ENCODE peak calls at places on chromosomes 7 and 10, in seven cellular contexts. A, J, S, E, W, T and G are unnamed samples.

GRCh38 chr10:97590748-97591139 is 1.2 kb downstream of the C10orf62 start:
- DNase-seq in A (no peak), J (no peak), S (no peak), E (no peak), W (no peak), T (peak), G (no peak)

GRCh38 chr7:6228865-6229264 is 43.6 kb downstream of the CYTH3 start:
- DNase-seq in A (no peak), J (peak), S (no peak), E (peak), W (no peak), T (no peak), G (no peak)

GRCh38 chr10:70528726-70529362 is 50.3 kb downstream of the PALD1 start:
- DNase-seq in A (peak), J (peak), S (no peak), E (peak), W (no peak), T (no peak), G (peak)

GRCh38 chr7:96182424-96183158 is 139.3 kb downstream of the SLC25A13 start:
- DNase-seq in A (no peak), J (no peak), S (no peak), E (no peak), W (no peak), T (no peak), G (no peak)

GRCh38 chr10:48655426-48656240 is 29.0 kb upstream of the WDFY4 start:
- DNase-seq in A (no peak), J (peak), S (peak), E (peak), W (peak), T (peak), G (peak)

GRCh38 chr7:84091318-84091717 is 103.3 kb downstream of the SEMA3A start:
- DNase-seq in A (no peak), J (no peak), S (no peak), E (no peak), W (no peak), T (no peak), G (no peak)

GRCh38 chr7:130649004-130649790 is 19.4 kb downstream of the COPG2 start:
- DNase-seq in A (no peak), J (peak), S (no peak), E (peak), W (no peak), T (no peak), G (no peak)

GRCh38 chr7:132742152-132742551 is 165.9 kb upstream of the PLXNA4 start:
- DNase-seq in A (no peak), J (peak), S (peak), E (peak), W (no peak), T (no peak), G (peak)

GRCh38 chr7:149832332-149833041 is 5.7 kb upstream of the ZNF862 start:
- DNase-seq in A (no peak), J (no peak), S (no peak), E (no peak), W (no peak), T (no peak), G (no peak)

GRCh38 chr7:11343818-11344413 is 370.2 kb downstream of the PHF14 start:
- DNase-seq in A (peak), J (peak), S (no peak), E (peak), W (no peak), T (no peak), G (peak)

GRCh38 chr10:19629559-19629958 is 186.7 kb upstream of the PLXDC2 start:
- DNase-seq in A (no peak), J (peak), S (peak), E (peak), W (peak), T (peak), G (no peak)

GRCh38 chr7:66631471-66631870 is 2.8 kb downstream of the KCTD7 start:
- DNase-seq in A (no peak), J (peak), S (no peak), E (no peak), W (no peak), T (no peak), G (no peak)

GRCh38 chr7:68925241-68925640 is 673.0 kb upstream of the AUTS2 start:
- DNase-seq in A (no peak), J (no peak), S (no peak), E (no peak), W (no peak), T (no peak), G (no peak)

GRCh38 chr7:127066974-127067373 is 185.8 kb downstream of the GRM8 start:
- DNase-seq in A (peak), J (no peak), S (no peak), E (no peak), W (no peak), T (no peak), G (peak)

GRCh38 chr10:119375574-119376265 is 166.8 kb downstream of the RGS10 start:
- DNase-seq in A (no peak), J (no peak), S (peak), E (no peak), W (no peak), T (peak), G (peak)

GRCh38 chr10:100847440-100847839 is 65.3 kb upstream of the SLF2 start:
- DNase-seq in A (no peak), J (peak), S (no peak), E (peak), W (no peak), T (no peak), G (no peak)

GRCh38 chr10:65754112-65754511 is 1171.7 kb upstream of the LRRTM3 start:
- DNase-seq in A (no peak), J (no peak), S (no peak), E (no peak), W (no peak), T (no peak), G (no peak)

GRCh38 chr7:20172736-20173334 is 44.3 kb downstream of the MACC1 start:
- DNase-seq in A (peak), J (peak), S (peak), E (peak), W (peak), T (no peak), G (peak)

GRCh38 chr7:33072471-33072870 is 9.9 kb upstream of the NT5C3A start:
- DNase-seq in A (no peak), J (peak), S (no peak), E (peak), W (no peak), T (no peak), G (no peak)

GRCh38 chr10:43965033-43965917 is 316.6 kb upstream of the ZNF32 start:
- DNase-seq in A (no peak), J (peak), S (no peak), E (peak), W (no peak), T (no peak), G (no peak)

GRCh38 chr7:131513245-131514061 is 43.0 kb downstream of the PODXL start:
- DNase-seq in A (peak), J (peak), S (peak), E (peak), W (peak), T (peak), G (peak)

GRCh38 chr7:128259131-128260056 is 18.3 kb downstream of the LEP start:
- DNase-seq in A (no peak), J (peak), S (peak), E (no peak), W (no peak), T (no peak), G (peak)

GRCh38 chr10:515674-516073 is 173.8 kb downstream of the DIP2C start:
- DNase-seq in A (no peak), J (no peak), S (no peak), E (no peak), W (no peak), T (no peak), G (no peak)

GRCh38 chr7:68288099-68288498 is 1291.5 kb downstream of the TYW1 start:
- DNase-seq in A (no peak), J (no peak), S (no peak), E (no peak), W (no peak), T (no peak), G (no peak)

GRCh38 chr7:27148776-27149641 is 1.4 kb upstream of the HOXA6 start:
- DNase-seq in A (no peak), J (no peak), S (no peak), E (no peak), W (no peak), T (peak), G (no peak)

GRCh38 chr7:55343002-55343781 is 21.9 kb upstream of the LANCL2 start:
- DNase-seq in A (no peak), J (no peak), S (no peak), E (no peak), W (no peak), T (no peak), G (no peak)

GRCh38 chr10:514137-514671 is 175.3 kb downstream of the DIP2C start:
- DNase-seq in A (no peak), J (no peak), S (peak), E (no peak), W (peak), T (no peak), G (peak)

GRCh38 chr7:137609500-137609899 is 237.3 kb downstream of the DGKI start:
- DNase-seq in A (no peak), J (no peak), S (no peak), E (peak), W (no peak), T (no peak), G (no peak)

GRCh38 chr7:152574892-152575511 is 100.9 kb downstream of the XRCC2 start:
- DNase-seq in A (no peak), J (no peak), S (no peak), E (no peak), W (no peak), T (no peak), G (peak)

GRCh38 chr10:131657318-131657984 is 243.4 kb upstream of the PPP2R2D start:
- DNase-seq in A (no peak), J (no peak), S (peak), E (no peak), W (no peak), T (no peak), G (no peak)

GRCh38 chr10:68684413-68684812 is 36.6 kb upstream of the CCAR1 start:
- DNase-seq in A (no peak), J (no peak), S (no peak), E (no peak), W (no peak), T (no peak), G (peak)

GRCh38 chr10:4131407-4132215 is 346.6 kb upstream of the KLF6 start:
- DNase-seq in A (no peak), J (peak), S (no peak), E (peak), W (no peak), T (no peak), G (peak)

GRCh38 chr7:46744957-46745699 is 824.1 kb upstream of the IGFBP3 start:
- DNase-seq in A (no peak), J (peak), S (no peak), E (no peak), W (no peak), T (no peak), G (no peak)

GRCh38 chr7:37040330-37040729 is 316.0 kb upstream of the AOAH start:
- DNase-seq in A (no peak), J (no peak), S (no peak), E (no peak), W (no peak), T (no peak), G (no peak)

GRCh38 chr10:25084447-25084846 is 68.0 kb downstream of the THNSL1 start:
- DNase-seq in A (no peak), J (no peak), S (no peak), E (no peak), W (no peak), T (no peak), G (no peak)

GRCh38 chr10:98485959-98486358 is 39.2 kb upstream of the HPS1 start:
- DNase-seq in A (no peak), J (peak), S (no peak), E (no peak), W (no peak), T (no peak), G (no peak)

GRCh38 chr10:48399056-48399541 is 92.6 kb downstream of the MAPK8 start:
- DNase-seq in A (no peak), J (peak), S (no peak), E (no peak), W (no peak), T (no peak), G (no peak)

GRCh38 chr7:17392846-17393245 is 94.4 kb downstream of the AHR start:
- DNase-seq in A (no peak), J (peak), S (no peak), E (no peak), W (no peak), T (no peak), G (no peak)

DNA sequence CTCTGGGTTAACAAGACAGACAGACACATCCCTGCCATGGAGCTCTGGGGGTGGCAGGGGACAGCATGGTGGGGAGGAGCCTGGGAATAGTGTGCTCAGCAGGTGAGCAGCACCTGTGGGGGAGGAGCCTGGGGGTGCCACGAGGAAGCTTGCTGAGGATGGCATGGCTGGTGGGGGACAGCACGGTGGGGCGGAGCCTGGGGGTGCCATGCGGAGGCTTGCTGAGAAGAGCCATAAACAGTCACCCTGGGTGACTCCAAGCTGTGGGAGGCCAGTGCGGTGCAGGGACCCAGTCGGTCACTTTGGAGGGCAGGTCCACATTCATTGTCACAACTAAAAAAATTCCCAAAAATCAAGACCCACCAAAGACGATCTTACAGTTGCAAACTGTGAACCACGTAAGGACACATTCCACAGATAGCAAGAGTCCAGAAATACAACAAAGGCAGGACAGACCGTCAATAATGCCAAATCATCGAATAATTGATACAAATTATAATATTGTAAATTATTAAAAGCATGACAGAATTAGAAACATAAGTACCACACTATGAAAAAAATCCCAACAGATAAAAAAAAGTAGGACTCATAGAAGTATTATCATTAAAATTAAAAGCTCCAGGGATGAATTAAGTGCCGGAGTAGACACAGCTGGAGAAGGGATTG is 24.4 kb downstream of the NKX6-2 start:
- DNase-seq in A (no peak), J (no peak), S (no peak), E (no peak), W (no peak), T (no peak), G (no peak)
- H3K27ac ChIP-seq in A (no peak), J (no peak), S (no peak), E (no peak), W (no peak), T (no peak), G (no peak)

GRCh38 chr7:41098402-41098801 is 604.5 kb downstream of the INHBA start:
- DNase-seq in A (no peak), J (peak), S (no peak), E (no peak), W (no peak), T (no peak), G (no peak)
- H3K27ac ChIP-seq in A (no peak), J (peak), S (no peak), E (peak), W (no peak), T (no peak), G (no peak)

GRCh38 chr10:105071980-105072379 is 430.9 kb downstream of the SORCS3 start:
- DNase-seq in A (no peak), J (no peak), S (no peak), E (no peak), W (no peak), T (no peak), G (no peak)

GRCh38 chr10:105070249-105070648 is 429.2 kb downstream of the SORCS3 start:
- DNase-seq in A (no peak), J (no peak), S (no peak), E (no peak), W (no peak), T (no peak), G (no peak)

GRCh38 chr10:105070980-105071379 is 429.9 kb downstream of the SORCS3 start:
- DNase-seq in A (no peak), J (no peak), S (no peak), E (no peak), W (no peak), T (no peak), G (no peak)

GRCh38 chr10:105063796-105064195 is 422.7 kb downstream of the SORCS3 start:
- DNase-seq in A (peak), J (peak), S (peak), E (no peak), W (no peak), T (no peak), G (peak)

DNA sequence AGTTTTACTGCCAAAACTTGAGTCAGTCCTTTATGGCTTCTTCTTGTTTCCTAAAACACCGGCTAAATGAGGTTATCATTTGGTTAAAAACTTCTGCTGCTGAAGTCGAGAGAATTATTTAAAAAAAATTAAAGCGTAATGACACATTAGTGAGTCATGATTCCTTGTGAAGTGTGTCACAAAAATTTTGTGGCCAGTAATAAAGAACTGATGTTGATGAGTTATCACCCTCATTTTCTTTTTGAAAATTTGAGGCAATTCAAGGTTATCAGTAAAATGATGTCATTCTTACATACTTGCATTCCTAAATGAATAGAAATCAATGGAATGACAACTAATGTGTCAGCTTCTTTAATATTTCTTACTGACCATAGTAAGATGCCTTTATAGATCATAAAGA is 427.4 kb downstream of the SORCS3 start:
- DNase-seq in A (no peak), J (peak), S (no peak), E (no peak), W (no peak), T (no peak), G (no peak)
- H3K27ac ChIP-seq in A (no peak), J (no peak), S (no peak), E (no peak), W (no peak), T (no peak), G (no peak)

DNA sequence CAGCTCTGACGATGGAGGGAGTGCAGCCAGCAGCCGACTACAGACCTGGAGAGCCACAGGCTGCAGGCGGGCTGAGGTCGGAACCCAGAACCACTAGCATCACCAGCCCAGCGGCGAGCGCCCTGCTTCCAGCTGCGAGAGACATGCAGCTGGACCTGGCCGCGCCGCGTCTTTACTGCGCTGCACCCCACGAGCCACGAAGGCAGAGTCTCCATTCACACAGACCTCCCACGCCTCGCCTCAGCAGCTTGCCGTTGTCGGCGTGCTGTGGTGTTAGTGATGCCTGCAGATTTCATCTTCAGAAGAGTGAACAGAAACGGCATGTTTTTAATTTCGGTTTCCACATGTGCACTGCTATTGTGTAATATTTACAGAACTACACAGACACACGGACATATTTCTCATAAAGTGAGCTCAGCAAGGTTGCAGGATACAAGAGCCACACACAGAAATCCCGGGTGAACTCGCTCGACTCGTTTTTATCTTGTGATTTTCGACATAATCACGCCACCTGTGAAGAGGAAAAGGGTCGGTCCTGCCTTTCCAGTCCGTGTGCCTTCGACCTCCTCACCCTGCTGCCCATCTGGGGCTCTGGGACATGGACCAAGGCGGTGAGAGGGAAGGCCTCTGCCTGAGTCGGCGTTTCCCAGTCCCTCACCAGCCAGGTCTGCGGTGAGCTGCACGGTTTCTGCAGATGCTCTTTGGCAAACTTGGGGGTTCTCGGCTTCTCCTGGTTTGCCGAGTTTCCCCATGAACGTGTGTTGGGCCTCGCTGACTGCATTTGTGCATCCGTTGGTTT is 252.2 kb downstream of the ELFN1 start:
- DNase-seq in A (no peak), J (no peak), S (no peak), E (no peak), W (peak), T (no peak), G (no peak)
- H3K27ac ChIP-seq in A (no peak), J (no peak), S (no peak), E (no peak), W (peak), T (no peak), G (no peak)

DNA sequence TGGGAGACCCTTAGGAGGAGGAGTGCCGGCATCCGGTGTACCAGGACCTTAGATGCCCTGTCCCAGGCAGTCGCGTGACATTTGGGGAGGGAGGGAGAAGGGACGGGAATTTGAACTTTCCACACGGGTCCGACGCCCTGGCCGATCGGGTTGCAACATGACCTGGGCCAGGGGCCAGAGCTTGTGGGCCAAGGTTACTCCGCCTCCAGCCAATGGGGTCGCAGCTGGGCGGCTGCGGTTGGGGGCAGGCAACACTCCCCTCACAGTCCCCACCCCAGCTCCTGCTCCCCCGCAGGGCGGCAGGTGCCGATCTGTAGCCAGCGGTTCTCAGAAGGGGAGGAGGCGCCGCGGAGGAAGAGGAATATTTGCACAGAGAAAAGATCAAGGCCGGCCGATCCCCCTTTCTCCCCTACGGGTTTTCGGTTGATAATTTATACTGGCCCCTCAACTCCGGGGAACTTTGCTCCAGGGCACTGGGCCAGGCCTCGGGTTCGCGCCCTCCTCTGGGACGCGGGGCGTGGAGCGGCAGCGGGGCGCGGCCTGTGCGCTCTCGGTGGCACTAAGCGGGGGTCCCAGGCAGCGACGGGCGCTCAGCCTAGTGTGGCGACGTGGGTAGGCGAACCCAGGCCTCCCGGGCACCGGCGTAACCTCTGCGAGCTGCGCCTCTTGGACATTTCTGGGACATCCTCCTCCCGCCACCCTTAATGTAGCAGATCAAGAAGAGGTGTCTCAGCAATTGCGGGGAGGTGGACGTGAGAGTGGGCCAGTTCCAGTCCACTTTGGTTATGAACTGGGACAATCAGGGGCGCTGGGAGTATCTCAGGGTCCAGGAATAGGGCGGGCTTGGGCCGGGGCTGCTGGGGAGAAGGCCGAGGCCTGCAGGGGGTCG is 1.2 kb downstream of the MLXIPL start:
- DNase-seq in A (peak), J (no peak), S (no peak), E (no peak), W (peak), T (peak), G (peak)
- H3K27ac ChIP-seq in A (no peak), J (no peak), S (no peak), E (no peak), W (no peak), T (no peak), G (peak)